ENCODE peak calls at places on chromosomes 2 and 18, in five cellular contexts. M is neural progenitor cell, U is upper lobe of right lung, S is AG09309, E is fibroblast of the aortic adventitia. K is an unnamed sample.
A peak's percentile ranks its signal among the peaks of the same experiment; 100 is the strongest.

GRCh38 chr2:3488768-3489448 is 30.4 kb downstream of the ADI1 start:
- DNase-seq in E (no peak), S (no peak), M (no peak), U (peak; percentile 50), K (no peak)

GRCh38 chr2:45778720-45779171 is 127.3 kb downstream of the PRKCE start:
- DNase-seq in U (no peak), E (peak; percentile 83), S (no peak), M (peak; percentile 52), K (peak; percentile 81)

GRCh38 chr18:80239830-80240229 is 7.5 kb downstream of the PARD6G start:
- DNase-seq in E (no peak), U (no peak), M (no peak), S (no peak), K (no peak)

GRCh38 chr2:39851691-39852110 is 72.6 kb upstream of the THUMPD2 start:
- DNase-seq in E (peak; percentile 10), U (no peak), M (peak; percentile 53), S (peak; percentile 74), K (peak; percentile 42)

GRCh38 chr2:98826856-98827255 is 95.9 kb upstream of the MGAT4A start:
- DNase-seq in U (no peak), S (no peak), E (no peak), M (no peak), K (no peak)

GRCh38 chr2:109703076-109703475 is 88.9 kb downstream of the SOWAHC start:
- DNase-seq in S (peak; percentile 50), M (no peak), E (no peak), U (no peak), K (peak; percentile 33)

GRCh38 chr2:27494284-27494943 is 586 bp downstream of the FNDC4 start:
- DNase-seq in S (peak; percentile 39), M (peak; percentile 42), U (no peak), E (peak; percentile 35), K (peak; percentile 60)

GRCh38 chr18:71327443-71328120 is 1038.7 kb downstream of the SOCS6 start:
- DNase-seq in M (no peak), U (no peak), S (no peak), E (no peak), K (no peak)

GRCh38 chr18:67485655-67486054 is 30.9 kb downstream of the DSEL start:
- DNase-seq in U (no peak), E (no peak), S (no peak), M (no peak), K (no peak)

GRCh38 chr2:220575963-220576362 is 948.5 kb downstream of the SLC4A3 start:
- DNase-seq in E (peak; percentile 53), U (no peak), M (no peak), S (no peak), K (no peak)

GRCh38 chr2:176418768-176419167 is 149.5 kb downstream of the MTX2 start:
- DNase-seq in M (no peak), E (no peak), U (no peak), S (no peak), K (no peak)

GRCh38 chr2:54416166-54416798 is 39.8 kb upstream of the SPTBN1 start:
- DNase-seq in M (no peak), E (peak; percentile 34), U (peak; percentile 81), S (no peak), K (peak; percentile 59)

GRCh38 chr18:26631135-26631534 is 82.8 kb upstream of the KCTD1 start:
- DNase-seq in E (no peak), S (no peak), M (no peak), U (no peak), K (no peak)

GRCh38 chr2:12764075-12764722 is 47.5 kb downstream of the TRIB2 start:
- DNase-seq in M (no peak), S (no peak), E (peak; percentile 88), U (no peak), K (peak; percentile 71)

GRCh38 chr2:16553222-16553621 is 112.4 kb downstream of the CYRIA start:
- DNase-seq in E (peak; percentile 1), U (no peak), M (peak; percentile 73), S (no peak), K (peak; percentile 64)

GRCh38 chr2:13003500-13003899 is 286.8 kb downstream of the TRIB2 start:
- DNase-seq in S (no peak), U (no peak), E (peak; percentile 55), M (no peak), K (peak; percentile 26)

GRCh38 chr2:218039171-218039570 is 29.9 kb upstream of the RUFY4 start:
- DNase-seq in E (no peak), M (no peak), S (no peak), U (no peak), K (no peak)

GRCh38 chr18:79962311-79962710 is 2.1 kb upstream of the HSBP1L1 start:
- DNase-seq in U (peak; percentile 87), E (peak; percentile 15), M (no peak), S (no peak), K (no peak)

GRCh38 chr2:16774980-16775963 is 109.6 kb upstream of the CYRIA start:
- DNase-seq in M (peak; percentile 69), U (no peak), S (no peak), E (no peak), K (no peak)

GRCh38 chr18:48975817-48976649 is 25.3 kb upstream of the SMAD7 start:
- DNase-seq in E (peak; percentile 46), S (no peak), M (peak; percentile 81), U (peak; percentile 89), K (peak; percentile 69)

GRCh38 chr2:621303-622099 is 55.7 kb downstream of the TMEM18 start:
- DNase-seq in M (no peak), S (no peak), U (no peak), E (no peak), K (no peak)

GRCh38 chr2:232444409-232445148 is 11.4 kb upstream of the ALPI start:
- DNase-seq in U (peak; percentile 72), S (peak; percentile 7), E (peak; percentile 53), M (peak; percentile 50), K (peak; percentile 77)

GRCh38 chr2:180571559-180571958 is 408.8 kb upstream of the UBE2E3 start:
- DNase-seq in M (no peak), S (peak; percentile 21), U (no peak), E (peak; percentile 77), K (peak; percentile 48)

GRCh38 chr18:56165601-56166355 is 472.6 kb downstream of the TXNL1 start:
- DNase-seq in E (no peak), S (no peak), U (no peak), M (no peak), K (no peak)

GRCh38 chr2:105323117-105323516 is 6.4 kb downstream of the TGFBRAP1 start:
- DNase-seq in E (no peak), U (no peak), S (no peak), M (no peak), K (no peak)

GRCh38 chr2:53969285-53970094 is 1.3 kb downstream of the PSME4 start:
- DNase-seq in U (no peak), M (no peak), S (peak; percentile 38), E (peak; percentile 45), K (peak; percentile 49)

GRCh38 chr2:70987386-70987785 is 7.3 kb downstream of the TEX261 start:
- DNase-seq in E (no peak), S (no peak), U (no peak), M (no peak), K (no peak)

GRCh38 chr2:130824492-130825061 is 12.1 kb upstream of the ARHGEF4 start:
- DNase-seq in S (peak; percentile 72), M (no peak), E (peak; percentile 86), U (peak; percentile 40), K (peak; percentile 96)

GRCh38 chr2:143467011-143467410 is 337.8 kb downstream of the ARHGAP15 start:
- DNase-seq in U (no peak), M (no peak), E (no peak), S (no peak), K (no peak)

GRCh38 chr2:190930411-190930810 is 49.8 kb downstream of the GLS start:
- DNase-seq in S (no peak), M (no peak), U (no peak), E (no peak), K (no peak)

GRCh38 chr2:132544045-132544630 is 125.9 kb downstream of the LYPD1 start:
- DNase-seq in U (no peak), E (no peak), S (no peak), M (no peak), K (no peak)

GRCh38 chr2:160044728-160045127 is 17.7 kb downstream of the PLA2R1 start:
- DNase-seq in M (no peak), U (no peak), E (no peak), S (no peak), K (no peak)

GRCh38 chr2:17717666-17718065 is 35.9 kb downstream of the SMC6 start:
- DNase-seq in M (no peak), E (no peak), S (no peak), U (no peak), K (no peak)

GRCh38 chr18:2147424-2147823 is 423.9 kb downstream of the METTL4 start:
- DNase-seq in E (peak; percentile 80), M (no peak), U (no peak), S (no peak), K (peak; percentile 21)

GRCh38 chr2:217071416-217071815 is 211.6 kb upstream of the TNP1 start:
- DNase-seq in E (no peak), M (no peak), U (no peak), S (no peak), K (peak; percentile 77)

GRCh38 chr2:201928363-201928762 is 105.3 kb upstream of the FZD7 start:
- DNase-seq in U (no peak), E (no peak), M (no peak), S (no peak), K (no peak)

GRCh38 chr2:201926071-201926470 is 107.6 kb upstream of the FZD7 start:
- DNase-seq in U (no peak), E (no peak), S (no peak), M (no peak), K (no peak)

GRCh38 chr2:201923436-201923975 is 110.1 kb upstream of the FZD7 start:
- DNase-seq in S (no peak), U (no peak), M (no peak), E (no peak), K (no peak)

GRCh38 chr2:201924453-201924852 is 109.2 kb upstream of the FZD7 start:
- DNase-seq in M (no peak), E (no peak), S (no peak), U (no peak), K (no peak)

DNA sequence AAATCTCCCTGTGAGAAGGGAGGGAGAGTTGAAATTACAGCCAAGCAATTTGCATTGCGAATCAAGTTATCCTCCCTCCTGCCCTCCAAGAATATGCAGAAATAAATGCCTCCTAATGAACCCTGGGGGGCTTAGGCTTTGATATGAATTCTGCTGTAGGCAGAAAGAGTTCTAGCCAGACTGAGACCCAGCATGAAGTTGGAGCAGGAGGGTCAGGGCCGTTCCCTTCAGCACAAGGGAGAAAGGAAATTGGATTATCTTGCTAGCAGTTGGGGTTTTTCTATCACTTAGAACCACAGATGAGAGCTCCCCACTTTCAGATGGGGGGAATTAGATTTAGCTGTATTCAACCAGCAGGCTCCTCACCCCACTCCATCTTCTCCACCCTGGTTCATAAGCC is 109.7 kb upstream of the FZD7 start:
- DNase-seq in U (no peak), S (no peak), E (no peak), M (no peak), K (no peak)
- TF ChIP-seq CTCF in U (no peak), S (no peak), E (no peak), M (no peak), K (no peak)

GRCh38 chr2:173347305-173348168 is 7.1 kb upstream of the CDCA7 start:
- DNase-seq in S (no peak), M (peak; percentile 41), E (no peak), U (no peak), K (no peak)
- H3K4me3 ChIP-seq in S (no peak overlapping the region), M (no peak overlapping the region), E (no peak overlapping the region), U (no peak overlapping the region), K (no peak overlapping the region)

GRCh38 chr2:108533832-108534576 is at the start of gene LIMS1:
- DNase-seq in M (peak; percentile 95), E (peak; percentile 81), S (peak; percentile 44), U (peak; percentile 97), K (peak; percentile 88)
- TF ChIP-seq CTCF in M (peak; percentile 30), E (no peak), S (no peak), U (no peak), K (no peak)

GRCh38 chr2:165795011-165795410 is 964 bp upstream of the GALNT3 start:
- DNase-seq in E (peak; percentile 16), M (no peak), S (no peak), U (no peak), K (peak; percentile 24)
- H3K4me3 ChIP-seq in E (no peak overlapping the region), M (no peak overlapping the region), S (no peak overlapping the region), U (peak overlapping the region; percentile 58), K (no peak overlapping the region)